ENCODE peak calls at places on chromosomes 13 and 19, in four cellular contexts. One of them, this sample, is unnamed.

GRCh38 chr13:100397627-100398026 is 191.0 kb downstream of the GGACT start:
- DNase-seq in NB4: no peak
- DNase-seq in lower leg skin: no peak
- DNase-seq in gastrocnemius medialis: no peak
- DNase-seq in this sample: no peak

GRCh38 chr19:18657590-18658365 is 20.9 kb downstream of the KLHL26 start:
- DNase-seq in gastrocnemius medialis: peak; percentile 53
- DNase-seq in lower leg skin: no peak
- DNase-seq in NB4: peak; percentile 85
- DNase-seq in this sample: peak; percentile 78

GRCh38 chr13:101698400-101698799 is 245.9 kb downstream of the ITGBL1 start:
- DNase-seq in NB4: no peak
- DNase-seq in lower leg skin: no peak
- DNase-seq in gastrocnemius medialis: no peak
- DNase-seq in this sample: no peak

GRCh38 chr13:48808689-48809088 is 155.0 kb downstream of the CYSLTR2 start:
- DNase-seq in gastrocnemius medialis: no peak
- DNase-seq in lower leg skin: no peak
- DNase-seq in NB4: no peak
- DNase-seq in this sample: no peak

GRCh38 chr13:43284162-43284561 is 260.8 kb downstream of the DNAJC15 start:
- DNase-seq in lower leg skin: no peak
- DNase-seq in NB4: no peak
- DNase-seq in gastrocnemius medialis: no peak
- DNase-seq in this sample: no peak

GRCh38 chr19:35843676-35844481 is 8.4 kb downstream of the NPHS1 start:
- DNase-seq in NB4: no peak
- DNase-seq in gastrocnemius medialis: no peak
- DNase-seq in lower leg skin: no peak
- DNase-seq in this sample: no peak

GRCh38 chr19:49512970-49513745 is 697 bp downstream of the FCGRT start:
- DNase-seq in gastrocnemius medialis: peak; percentile 38
- DNase-seq in NB4: peak; percentile 53
- DNase-seq in lower leg skin: peak; percentile 93
- DNase-seq in this sample: peak; percentile 69

GRCh38 chr19:29845576-29846176 is 33.9 kb downstream of the CCNE1 start:
- DNase-seq in NB4: peak; percentile 48
- DNase-seq in gastrocnemius medialis: no peak
- DNase-seq in lower leg skin: peak; percentile 88
- DNase-seq in this sample: no peak

GRCh38 chr13:33185853-33186252 is 99.7 kb downstream of the STARD13 start:
- DNase-seq in NB4: no peak
- DNase-seq in lower leg skin: no peak
- DNase-seq in gastrocnemius medialis: no peak
- DNase-seq in this sample: no peak

GRCh38 chr19:55809381-55810058 is 22.3 kb downstream of the NLRP11 start:
- DNase-seq in gastrocnemius medialis: peak; percentile 14
- DNase-seq in NB4: peak; percentile 85
- DNase-seq in lower leg skin: no peak
- DNase-seq in this sample: peak; percentile 37

GRCh38 chr13:50829896-50830295 is 13.6 kb downstream of the DLEU7 start:
- DNase-seq in gastrocnemius medialis: no peak
- DNase-seq in lower leg skin: no peak
- DNase-seq in NB4: peak; percentile 51
- DNase-seq in this sample: no peak

GRCh38 chr13:26051231-26052135 is at the start of gene SHISA2:
- DNase-seq in NB4: peak; percentile 72
- DNase-seq in lower leg skin: no peak
- DNase-seq in gastrocnemius medialis: no peak
- DNase-seq in this sample: peak; percentile 46

GRCh38 chr13:37690361-37690760 is 91.8 kb upstream of the POSTN start:
- DNase-seq in lower leg skin: no peak
- DNase-seq in NB4: no peak
- DNase-seq in gastrocnemius medialis: no peak
- DNase-seq in this sample: no peak

GRCh38 chr13:20495087-20496023 is 30.3 kb downstream of the CRYL1 start:
- DNase-seq in lower leg skin: peak; percentile 84
- DNase-seq in NB4: peak; percentile 81
- DNase-seq in gastrocnemius medialis: peak; percentile 42
- DNase-seq in this sample: peak; percentile 36

GRCh38 chr13:49828452-49828851 is 36.0 kb upstream of the KPNA3 start:
- DNase-seq in lower leg skin: no peak
- DNase-seq in gastrocnemius medialis: no peak
- DNase-seq in NB4: peak; percentile 36
- DNase-seq in this sample: no peak

GRCh38 chr19:28289294-28290063 is 923.5 kb downstream of the UQCRFS1 start:
- DNase-seq in NB4: no peak
- DNase-seq in gastrocnemius medialis: no peak
- DNase-seq in lower leg skin: no peak
- DNase-seq in this sample: no peak

GRCh38 chr13:49395416-49396277 is 48.2 kb downstream of the CAB39L start:
- DNase-seq in NB4: no peak
- DNase-seq in gastrocnemius medialis: peak; percentile 26
- DNase-seq in lower leg skin: no peak
- DNase-seq in this sample: peak; percentile 18

GRCh38 chr13:89520468-89520867 is 1827.0 kb upstream of the MIR17HG start:
- DNase-seq in NB4: no peak
- DNase-seq in gastrocnemius medialis: no peak
- DNase-seq in lower leg skin: no peak
- DNase-seq in this sample: no peak

GRCh38 chr19:4803736-4804695 is 12.5 kb downstream of the FEM1A start:
- DNase-seq in NB4: peak; percentile 66
- DNase-seq in gastrocnemius medialis: peak; percentile 68
- DNase-seq in lower leg skin: no peak
- DNase-seq in this sample: peak; percentile 55

GRCh38 chr13:43573361-43573740 is 213.4 kb downstream of the ENOX1 start:
- DNase-seq in gastrocnemius medialis: no peak
- DNase-seq in NB4: no peak
- DNase-seq in lower leg skin: no peak
- DNase-seq in this sample: no peak

GRCh38 chr13:51912091-51912490 is 50.3 kb downstream of the CCDC70 start:
- DNase-seq in lower leg skin: peak; percentile 48
- DNase-seq in gastrocnemius medialis: no peak
- DNase-seq in NB4: no peak
- DNase-seq in this sample: no peak

GRCh38 chr19:51751655-51752054 is at the start of gene FPR1:
- DNase-seq in gastrocnemius medialis: no peak
- DNase-seq in NB4: peak; percentile 86
- DNase-seq in lower leg skin: peak; percentile 32
- DNase-seq in this sample: peak; percentile 18
- H3K4me3 ChIP-seq in gastrocnemius medialis: no peak within 1 kb of the TSS
- H3K4me3 ChIP-seq in NB4: no peak within 1 kb of the TSS
- H3K4me3 ChIP-seq in lower leg skin: no peak within 1 kb of the TSS
- H3K4me3 ChIP-seq in this sample: peak within 1 kb of the TSS; percentile 19

DNA sequence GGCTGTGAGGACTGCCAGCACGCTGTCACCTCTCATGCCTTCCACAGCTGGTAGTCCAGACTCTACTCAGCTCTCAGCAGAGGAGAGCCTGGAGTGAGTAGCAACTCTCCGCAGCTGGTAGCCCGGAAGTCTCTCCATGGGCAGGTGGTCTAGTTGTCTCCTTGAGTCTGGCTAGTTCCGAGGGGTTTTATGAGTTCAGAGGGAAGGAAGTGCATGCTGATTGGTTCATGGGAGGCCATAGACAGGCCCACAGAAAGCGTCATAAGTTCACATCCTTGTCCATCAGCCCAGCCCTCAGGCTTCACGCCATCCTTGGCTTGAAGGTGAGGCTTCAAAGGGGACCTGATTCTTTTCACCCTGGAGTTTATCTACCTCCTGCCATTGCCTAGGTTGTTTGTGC is 2662.4 kb upstream of the PCDH20 start:
- DNase-seq in gastrocnemius medialis: no peak
- DNase-seq in NB4: no peak
- DNase-seq in lower leg skin: no peak
- DNase-seq in this sample: no peak
- TF ChIP-seq POLR2A in gastrocnemius medialis: no peak
- TF ChIP-seq POLR2A in NB4: no peak
- TF ChIP-seq POLR2A in lower leg skin: no peak
- TF ChIP-seq POLR2A in this sample: no peak

DNA sequence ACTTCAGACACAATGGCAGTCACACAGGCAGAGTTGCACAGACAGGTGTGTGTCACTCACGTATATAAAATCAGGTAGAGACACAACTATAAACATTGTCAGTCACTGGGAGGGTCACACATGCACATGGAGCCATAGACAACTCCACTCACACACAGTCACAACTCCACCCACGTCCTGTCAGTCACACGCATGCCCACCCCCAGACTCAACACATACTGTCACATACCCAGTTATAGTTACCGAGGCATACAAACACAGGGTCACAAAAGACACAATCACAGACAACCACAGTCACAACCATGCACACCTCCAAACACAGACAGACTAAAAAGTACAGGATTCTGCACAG is 1.5 kb downstream of the NUMBL start:
- DNase-seq in NB4: no peak
- DNase-seq in gastrocnemius medialis: no peak
- DNase-seq in lower leg skin: no peak
- DNase-seq in this sample: peak; percentile 7
- H3K4me3 ChIP-seq in NB4: no peak overlapping the region
- H3K4me3 ChIP-seq in gastrocnemius medialis: peak overlapping the region; percentile 71
- H3K4me3 ChIP-seq in lower leg skin: no peak overlapping the region
- H3K4me3 ChIP-seq in this sample: no peak overlapping the region

GRCh38 chr13:40063278-40063698 is 407.8 kb downstream of the COG6 start:
- DNase-seq in NB4: no peak
- DNase-seq in lower leg skin: no peak
- DNase-seq in gastrocnemius medialis: no peak
- DNase-seq in this sample: no peak
- TF ChIP-seq POLR2A in NB4: no peak
- TF ChIP-seq POLR2A in lower leg skin: no peak
- TF ChIP-seq POLR2A in gastrocnemius medialis: no peak
- TF ChIP-seq POLR2A in this sample: no peak

DNA sequence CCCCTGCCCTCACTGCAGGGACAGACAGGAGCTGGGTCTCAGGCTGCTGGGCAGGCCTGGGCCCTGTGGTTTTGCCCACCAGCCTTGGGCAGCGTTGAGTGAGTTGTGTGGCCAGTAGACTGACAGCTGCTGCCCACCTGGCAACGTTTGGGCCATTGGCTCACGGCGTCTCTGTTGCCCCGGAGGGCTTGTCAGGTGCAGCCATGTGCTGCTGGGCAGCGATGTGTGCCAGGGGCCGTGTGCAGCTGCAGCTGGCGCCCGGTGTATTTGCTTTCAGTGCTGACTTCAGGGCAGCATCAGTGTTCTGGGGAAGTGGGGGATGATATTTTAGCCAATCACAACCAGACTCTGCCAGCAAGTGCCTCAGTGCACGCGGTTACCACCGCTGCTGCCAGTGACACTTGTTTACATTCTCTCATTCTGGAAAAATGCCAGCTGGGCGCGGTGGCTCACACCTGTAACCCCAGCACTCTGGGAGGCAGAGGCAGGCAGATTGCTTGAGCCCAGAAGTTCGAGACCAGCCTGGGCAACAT is 10.6 kb downstream of the FZR1 start:
- DNase-seq in lower leg skin: no peak
- DNase-seq in gastrocnemius medialis: peak; percentile 71
- DNase-seq in NB4: no peak
- DNase-seq in this sample: no peak
- H3K4me3 ChIP-seq in lower leg skin: no peak overlapping the region
- H3K4me3 ChIP-seq in gastrocnemius medialis: no peak overlapping the region
- H3K4me3 ChIP-seq in NB4: no peak overlapping the region
- H3K4me3 ChIP-seq in this sample: no peak overlapping the region

DNA sequence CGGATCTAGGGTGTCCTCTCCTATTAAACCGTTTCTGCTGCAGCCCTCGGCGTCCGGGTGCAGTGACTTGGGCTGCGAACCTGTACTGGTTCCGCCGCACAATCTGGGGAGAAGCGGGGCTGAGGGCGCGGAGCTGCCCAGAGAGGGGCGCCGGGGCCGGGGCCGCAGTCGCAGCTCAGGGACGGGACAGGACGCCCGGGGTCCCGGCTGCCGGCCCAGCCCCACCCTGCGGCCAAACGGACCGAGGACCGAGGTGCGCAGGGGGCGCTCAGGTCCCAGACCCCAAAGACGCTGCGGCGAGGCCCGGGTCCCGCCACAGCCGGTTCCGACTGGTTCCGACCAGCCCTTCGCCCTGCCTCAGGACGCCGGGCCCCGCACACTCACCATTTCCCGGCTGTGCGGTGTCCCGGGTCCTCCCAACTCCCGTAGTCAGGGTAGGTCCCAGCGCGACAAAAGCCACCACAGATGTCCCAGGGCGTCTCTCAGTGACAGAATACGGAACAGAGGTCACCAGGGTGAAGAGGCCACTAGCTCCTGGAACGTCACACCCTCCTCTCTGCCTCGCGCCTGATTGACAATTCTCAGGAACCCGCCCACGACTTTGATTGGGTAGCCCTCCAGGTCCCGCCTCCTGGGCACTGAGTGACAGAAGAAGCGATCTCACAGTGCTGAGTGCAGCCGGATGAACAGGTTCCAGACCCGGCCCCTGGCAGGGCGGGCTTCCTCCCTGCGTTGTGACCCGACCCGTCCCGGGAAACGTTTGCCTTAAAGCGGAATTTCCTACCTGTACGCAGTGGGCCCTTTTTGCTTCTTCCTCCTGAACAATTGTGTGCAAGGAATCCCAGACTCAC is at the start of gene ZNF44:
- DNase-seq in lower leg skin: peak; percentile 100
- DNase-seq in NB4: peak; percentile 98
- DNase-seq in gastrocnemius medialis: peak; percentile 99
- DNase-seq in this sample: peak; percentile 99
- TF ChIP-seq POLR2A in lower leg skin: no peak
- TF ChIP-seq POLR2A in NB4: peak; percentile 18
- TF ChIP-seq POLR2A in gastrocnemius medialis: peak; percentile 75
- TF ChIP-seq POLR2A in this sample: peak; percentile 85

GRCh38 chr13:74040200-74040599 is 94.0 kb downstream of the KLF12 start:
- DNase-seq in lower leg skin: no peak
- DNase-seq in gastrocnemius medialis: peak; percentile 21
- DNase-seq in NB4: peak; percentile 57
- DNase-seq in this sample: peak; percentile 59

GRCh38 chr13:74037762-74038161 is 96.4 kb downstream of the KLF12 start:
- DNase-seq in lower leg skin: no peak
- DNase-seq in gastrocnemius medialis: no peak
- DNase-seq in NB4: no peak
- DNase-seq in this sample: no peak

GRCh38 chr13:74039154-74039553 is 95.0 kb downstream of the KLF12 start:
- DNase-seq in gastrocnemius medialis: no peak
- DNase-seq in lower leg skin: no peak
- DNase-seq in NB4: no peak
- DNase-seq in this sample: no peak

GRCh38 chr13:74036373-74036772 is 97.8 kb downstream of the KLF12 start:
- DNase-seq in NB4: no peak
- DNase-seq in gastrocnemius medialis: no peak
- DNase-seq in lower leg skin: no peak
- DNase-seq in this sample: no peak

DNA sequence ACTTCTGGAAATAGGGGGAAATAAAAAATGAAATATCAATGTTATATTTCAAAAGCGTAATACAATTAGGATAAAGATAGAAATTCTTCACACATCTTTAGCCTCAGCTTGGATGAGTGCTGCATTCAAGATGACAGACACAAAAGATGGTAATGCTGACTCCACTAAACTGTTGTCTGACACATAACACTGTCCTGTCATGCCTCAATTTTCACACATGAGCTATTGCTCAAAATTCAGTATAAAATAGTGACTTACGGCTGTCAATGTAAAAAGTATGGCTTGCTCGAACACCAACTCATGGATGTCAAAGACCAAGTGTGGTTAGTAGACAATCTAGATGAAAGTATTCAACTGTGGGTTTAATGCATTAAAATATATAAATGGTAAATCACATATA is 94.5 kb downstream of the KLF12 start:
- DNase-seq in gastrocnemius medialis: no peak
- DNase-seq in lower leg skin: no peak
- DNase-seq in NB4: no peak
- DNase-seq in this sample: no peak
- H3K4me3 ChIP-seq in gastrocnemius medialis: no peak overlapping the region
- H3K4me3 ChIP-seq in lower leg skin: no peak overlapping the region
- H3K4me3 ChIP-seq in NB4: no peak overlapping the region
- H3K4me3 ChIP-seq in this sample: no peak overlapping the region

GRCh38 chr13:46170268-46170667 is 11.7 kb downstream of the LCP1 start:
- DNase-seq in NB4: peak; percentile 32
- DNase-seq in lower leg skin: no peak
- DNase-seq in gastrocnemius medialis: no peak
- DNase-seq in this sample: no peak
- TF ChIP-seq POLR2A in NB4: no peak
- TF ChIP-seq POLR2A in lower leg skin: no peak
- TF ChIP-seq POLR2A in gastrocnemius medialis: no peak
- TF ChIP-seq POLR2A in this sample: no peak